ENCODE peak calls at places on chromosomes 5 and 9, in four cellular contexts. One of them, this sample, is unnamed.

GRCh38 chr5:52840286-52841050 is 52.8 kb downstream of the ITGA1 start:
- DNase-seq in K562: no peak
- DNase-seq in HepG2: no peak
- DNase-seq in GM12878: no peak
- DNase-seq in this sample: peak; percentile 49

GRCh38 chr5:96381526-96381925 is 51.5 kb downstream of the PCSK1 start:
- DNase-seq in K562: no peak
- DNase-seq in HepG2: peak; percentile 72
- DNase-seq in GM12878: no peak
- DNase-seq in this sample: no peak

GRCh38 chr5:108801776-108802175 is 54.1 kb downstream of the FER start:
- DNase-seq in K562: no peak
- DNase-seq in HepG2: peak; percentile 40
- DNase-seq in GM12878: no peak
- DNase-seq in this sample: no peak

GRCh38 chr5:175895701-175896102 is 24.3 kb downstream of the CPLX2 start:
- DNase-seq in K562: no peak
- DNase-seq in HepG2: no peak
- DNase-seq in GM12878: peak; percentile 53
- DNase-seq in this sample: no peak

GRCh38 chr9:13088734-13089427 is 190.6 kb downstream of the MPDZ start:
- DNase-seq in K562: peak; percentile 51
- DNase-seq in HepG2: peak; percentile 36
- DNase-seq in GM12878: no peak
- DNase-seq in this sample: peak; percentile 57

GRCh38 chr9:17009071-17009470 is 125.8 kb upstream of the CNTLN start:
- DNase-seq in K562: no peak
- DNase-seq in HepG2: no peak
- DNase-seq in GM12878: no peak
- DNase-seq in this sample: no peak

GRCh38 chr5:112549605-112550161 is 130.6 kb upstream of the EPB41L4A start:
- DNase-seq in K562: no peak
- DNase-seq in HepG2: no peak
- DNase-seq in GM12878: no peak
- DNase-seq in this sample: no peak

GRCh38 chr5:620586-621180 is 8.5 kb downstream of the CEP72 start:
- DNase-seq in K562: no peak
- DNase-seq in HepG2: peak; percentile 36
- DNase-seq in GM12878: no peak
- DNase-seq in this sample: no peak

GRCh38 chr5:116308391-116308790 is 223.6 kb downstream of the COMMD10 start:
- DNase-seq in K562: no peak
- DNase-seq in HepG2: no peak
- DNase-seq in GM12878: no peak
- DNase-seq in this sample: no peak

GRCh38 chr9:123742009-123742767 is 187.7 kb downstream of the DENND1A start:
- DNase-seq in K562: no peak
- DNase-seq in HepG2: peak; percentile 91
- DNase-seq in GM12878: no peak
- DNase-seq in this sample: no peak

GRCh38 chr5:34047147-34047546 is 4.1 kb upstream of the C1QTNF3 start:
- DNase-seq in K562: no peak
- DNase-seq in HepG2: no peak
- DNase-seq in GM12878: no peak
- DNase-seq in this sample: no peak

GRCh38 chr5:112787261-112787660 is 49.6 kb downstream of the APC start:
- DNase-seq in K562: no peak
- DNase-seq in HepG2: no peak
- DNase-seq in GM12878: no peak
- DNase-seq in this sample: no peak

GRCh38 chr5:177103523-177104253 is 17.0 kb downstream of the FGFR4 start:
- DNase-seq in K562: no peak
- DNase-seq in HepG2: no peak
- DNase-seq in GM12878: no peak
- DNase-seq in this sample: no peak

GRCh38 chr5:169162407-169162806 is 138.5 kb downstream of the SLIT3 start:
- DNase-seq in K562: no peak
- DNase-seq in HepG2: no peak
- DNase-seq in GM12878: no peak
- DNase-seq in this sample: no peak

GRCh38 chr5:6979061-6979460 is 265.8 kb downstream of the TENT4A start:
- DNase-seq in K562: no peak
- DNase-seq in HepG2: no peak
- DNase-seq in GM12878: no peak
- DNase-seq in this sample: no peak

GRCh38 chr9:114718801-114719221 is 36.8 kb upstream of the TEX48 start:
- DNase-seq in K562: no peak
- DNase-seq in HepG2: no peak
- DNase-seq in GM12878: no peak
- DNase-seq in this sample: no peak

GRCh38 chr5:39412995-39413394 is 11.8 kb downstream of the DAB2 start:
- DNase-seq in K562: no peak
- DNase-seq in HepG2: peak; percentile 71
- DNase-seq in GM12878: no peak
- DNase-seq in this sample: no peak

GRCh38 chr5:134020188-134020587 is 15.4 kb upstream of the VDAC1 start:
- DNase-seq in K562: no peak
- DNase-seq in HepG2: peak; percentile 56
- DNase-seq in GM12878: no peak
- DNase-seq in this sample: no peak

GRCh38 chr9:89887286-89887685 is 282.5 kb downstream of the GADD45G start:
- DNase-seq in K562: no peak
- DNase-seq in HepG2: no peak
- DNase-seq in GM12878: no peak
- DNase-seq in this sample: no peak

GRCh38 chr5:99060306-99061261 is 131.8 kb upstream of the CHD1 start:
- DNase-seq in K562: peak; percentile 72
- DNase-seq in HepG2: peak; percentile 46
- DNase-seq in GM12878: peak; percentile 34
- DNase-seq in this sample: peak; percentile 66

GRCh38 chr5:152379331-152379730 is 25.7 kb downstream of the NMUR2 start:
- DNase-seq in K562: no peak
- DNase-seq in HepG2: no peak
- DNase-seq in GM12878: no peak
- DNase-seq in this sample: no peak

GRCh38 chr5:659496-660263 is 33.5 kb downstream of the TPPP start:
- DNase-seq in K562: no peak
- DNase-seq in HepG2: no peak
- DNase-seq in GM12878: no peak
- DNase-seq in this sample: no peak

GRCh38 chr9:93891549-93892310 is 63.4 kb downstream of the BARX1 start:
- DNase-seq in K562: no peak
- DNase-seq in HepG2: no peak
- DNase-seq in GM12878: no peak
- DNase-seq in this sample: no peak

DNA sequence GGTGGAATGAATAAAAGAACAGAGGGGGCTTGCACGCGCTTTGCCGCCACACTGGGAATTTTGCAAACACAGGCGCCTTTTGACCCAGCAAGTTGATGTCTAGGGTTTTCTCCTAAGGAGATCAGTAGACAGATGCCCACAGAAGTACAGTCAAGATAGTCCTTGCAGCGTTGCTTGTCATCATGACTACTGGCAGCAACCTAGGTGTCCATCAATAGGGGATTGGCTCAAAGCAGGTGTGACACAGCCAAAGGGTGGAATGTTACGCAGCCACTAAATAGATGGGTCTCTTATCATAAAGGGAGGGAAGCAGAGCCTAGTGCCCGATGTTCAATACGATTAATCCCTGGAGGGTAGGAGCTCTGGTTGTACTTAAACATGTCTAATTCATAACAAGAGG is 63.8 kb upstream of the GGTA1 start:
- DNase-seq in K562: no peak
- DNase-seq in HepG2: no peak
- DNase-seq in GM12878: no peak
- DNase-seq in this sample: no peak
- TF ChIP-seq TARDBP in K562: no peak
- TF ChIP-seq TARDBP in HepG2: no peak
- TF ChIP-seq TARDBP in GM12878: no peak
- TF ChIP-seq TARDBP in this sample: no peak

GRCh38 chr5:103295871-103296270 is 37.3 kb downstream of the MACIR start:
- DNase-seq in K562: no peak
- DNase-seq in HepG2: no peak
- DNase-seq in GM12878: no peak
- DNase-seq in this sample: no peak

GRCh38 chr5:103293099-103293498 is 34.5 kb downstream of the MACIR start:
- DNase-seq in K562: no peak
- DNase-seq in HepG2: no peak
- DNase-seq in GM12878: no peak
- DNase-seq in this sample: no peak

GRCh38 chr5:103295424-103295823 is 36.9 kb downstream of the MACIR start:
- DNase-seq in K562: no peak
- DNase-seq in HepG2: no peak
- DNase-seq in GM12878: no peak
- DNase-seq in this sample: no peak

GRCh38 chr5:103291606-103292005 is 33.0 kb downstream of the MACIR start:
- DNase-seq in K562: no peak
- DNase-seq in HepG2: no peak
- DNase-seq in GM12878: no peak
- DNase-seq in this sample: no peak

DNA sequence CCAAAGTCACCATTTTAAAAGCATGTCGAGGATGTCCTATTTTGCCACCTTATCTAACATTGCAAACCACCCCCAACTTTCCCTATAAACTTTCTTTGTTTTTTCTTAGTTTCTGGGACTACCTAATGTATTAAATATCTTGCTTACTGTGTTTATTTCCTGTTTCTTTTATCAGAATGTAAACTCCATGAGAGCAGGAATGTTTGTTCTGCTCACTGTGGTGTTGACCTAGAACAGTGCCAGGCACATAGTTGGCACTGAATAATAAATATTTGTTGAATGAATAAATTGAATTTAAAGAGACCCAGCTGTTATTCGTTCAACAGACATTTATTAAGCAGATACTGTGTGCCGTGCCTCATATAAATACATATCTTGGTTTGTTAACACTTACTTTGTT is 35.2 kb downstream of the MACIR start:
- DNase-seq in K562: no peak
- DNase-seq in HepG2: no peak
- DNase-seq in GM12878: no peak
- DNase-seq in this sample: no peak
- TF ChIP-seq FOXK2 in K562: no peak
- TF ChIP-seq FOXK2 in HepG2: no peak
- TF ChIP-seq FOXK2 in GM12878: no peak
- TF ChIP-seq FOXK2 in this sample: no peak

GRCh38 chr5:40682431-40683017 is 2.8 kb downstream of the PTGER4 start:
- DNase-seq in K562: no peak
- DNase-seq in HepG2: no peak
- DNase-seq in GM12878: no peak
- DNase-seq in this sample: no peak
- TF ChIP-seq TARDBP in K562: no peak
- TF ChIP-seq TARDBP in HepG2: no peak
- TF ChIP-seq TARDBP in GM12878: no peak
- TF ChIP-seq TARDBP in this sample: no peak

DNA sequence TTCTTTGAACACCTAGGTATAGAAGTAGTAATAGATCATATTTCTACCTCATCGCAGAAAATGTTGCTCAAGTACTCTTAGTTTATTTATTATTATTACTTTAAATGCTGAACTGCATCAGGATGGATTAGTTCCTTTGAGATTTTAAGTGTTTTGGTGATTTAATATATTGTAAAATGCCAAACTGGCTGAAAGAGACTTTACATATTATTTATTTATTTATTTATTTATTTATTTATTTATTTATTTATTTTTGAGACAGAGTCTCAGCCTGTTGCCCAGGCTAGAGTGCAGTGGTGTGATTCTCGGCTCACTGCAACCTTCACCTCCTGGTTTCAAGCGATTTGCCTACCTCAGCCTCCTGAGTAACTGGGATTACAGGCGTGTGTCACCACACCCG is 42.3 kb downstream of the LMNB1 start:
- DNase-seq in K562: no peak
- DNase-seq in HepG2: no peak
- DNase-seq in GM12878: no peak
- DNase-seq in this sample: no peak
- TF ChIP-seq FOXK2 in K562: no peak
- TF ChIP-seq FOXK2 in HepG2: no peak
- TF ChIP-seq FOXK2 in GM12878: no peak
- TF ChIP-seq FOXK2 in this sample: no peak

GRCh38 chr9:78212868-78213267 is 23.0 kb upstream of the CEP78 start:
- DNase-seq in K562: no peak
- DNase-seq in HepG2: no peak
- DNase-seq in GM12878: no peak
- DNase-seq in this sample: no peak

GRCh38 chr9:78214492-78214891 is 21.4 kb upstream of the CEP78 start:
- DNase-seq in K562: no peak
- DNase-seq in HepG2: no peak
- DNase-seq in GM12878: no peak
- DNase-seq in this sample: no peak

GRCh38 chr9:78215706-78216105 is 20.2 kb upstream of the CEP78 start:
- DNase-seq in K562: no peak
- DNase-seq in HepG2: no peak
- DNase-seq in GM12878: no peak
- DNase-seq in this sample: no peak

GRCh38 chr9:78210841-78211301 is 25.0 kb upstream of the CEP78 start:
- DNase-seq in K562: no peak
- DNase-seq in HepG2: no peak
- DNase-seq in GM12878: peak; percentile 77
- DNase-seq in this sample: no peak

DNA sequence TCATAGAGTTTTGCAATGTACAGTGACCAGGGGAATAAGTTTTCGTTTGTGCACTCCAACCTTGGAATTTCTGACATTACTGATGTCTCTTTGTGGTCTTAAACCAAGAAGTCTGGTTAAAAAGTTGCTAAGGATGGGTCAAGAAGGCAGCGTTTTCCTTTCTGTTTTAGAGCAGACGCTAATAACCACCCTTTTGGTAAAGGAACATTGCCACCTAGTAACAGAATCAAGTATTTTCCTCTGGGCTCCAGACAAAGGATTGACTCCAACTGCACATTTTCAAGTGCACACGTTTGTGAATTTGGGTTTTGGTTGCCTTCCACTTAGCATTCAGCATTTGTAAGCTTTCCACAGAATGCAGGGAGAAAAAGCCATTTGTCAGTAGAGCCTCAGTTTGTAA is 22.2 kb upstream of the CEP78 start:
- DNase-seq in K562: no peak
- DNase-seq in HepG2: peak; percentile 5
- DNase-seq in GM12878: no peak
- DNase-seq in this sample: peak; percentile 24
- TF ChIP-seq TARDBP in K562: no peak
- TF ChIP-seq TARDBP in HepG2: no peak
- TF ChIP-seq TARDBP in GM12878: no peak
- TF ChIP-seq TARDBP in this sample: no peak